ENCODE peak calls at places on chromosomes 5 and 9, in ten cellular contexts. B is H9, A is upper lobe of right lung, D is BJ, P is HepG2, H is colonic mucosa, T is hepatocyte, X is GM23338, W is fibroblast of lung, M is cardiac muscle cell. E is an unnamed sample. For H3K27me3, the result is how much of the 10 kb centered on the place peaks cover.

GRCh38 chr5:103612545-103612944 is 50.0 kb upstream of the NUDT12 start:
- DNase-seq in H (no peak), A (no peak), W (no peak), X (peak), P (no peak), M (no peak), B (no peak), T (no peak), D (no peak), E (no peak)

GRCh38 chr5:93675458-93676450 is 65.6 kb downstream of the POU5F2 start:
- DNase-seq in D (no peak), M (no peak), A (no peak), X (no peak), H (no peak), T (no peak), W (peak), B (no peak), P (no peak), E (no peak)

GRCh38 chr5:9058666-9059065 is 487.2 kb downstream of the SEMA5A start:
- DNase-seq in M (no peak), T (no peak), H (no peak), W (no peak), A (no peak), X (no peak), P (no peak), B (no peak), D (no peak), E (no peak)

GRCh38 chr9:38687389-38687842 is 32.5 kb downstream of the FAM240B start:
- DNase-seq in B (peak), W (no peak), A (peak), T (peak), P (peak), M (peak), X (peak), H (peak), D (no peak), E (no peak)

GRCh38 chr9:71721786-71722295 is 46.5 kb downstream of the CEMIP2 start:
- DNase-seq in P (no peak), A (no peak), D (no peak), H (no peak), T (no peak), M (no peak), B (no peak), X (no peak), W (no peak), E (no peak)

GRCh38 chr9:35675732-35676392 is 2.1 kb downstream of the CA9 start:
- DNase-seq in X (peak), P (no peak), A (no peak), H (peak), M (peak), W (no peak), T (peak), B (peak), D (no peak), E (no peak)

GRCh38 chr5:125612356-125613149 is 810.7 kb upstream of the GRAMD2B start:
- DNase-seq in A (peak), H (no peak), X (no peak), D (no peak), P (no peak), B (no peak), W (no peak), T (no peak), M (no peak), E (no peak)

GRCh38 chr5:43561346-43561745 is 4.5 kb upstream of the PAIP1 start:
- DNase-seq in A (no peak), X (no peak), T (no peak), H (no peak), D (no peak), P (no peak), W (no peak), M (no peak), B (no peak), E (no peak)

GRCh38 chr9:111601237-111602018 is 2.0 kb upstream of the PTGR1 start:
- DNase-seq in M (peak), B (no peak), D (no peak), P (peak), A (no peak), T (peak), X (no peak), W (peak), H (no peak), E (no peak)

GRCh38 chr9:126853667-126854066 is 6.8 kb upstream of the ZBTB34 start:
- DNase-seq in H (no peak), X (no peak), B (no peak), W (no peak), M (peak), T (no peak), D (no peak), P (no peak), A (no peak), E (no peak)
- H3K27me3 ChIP-seq in H (under half), X (under half), B (under half), W (under half), M (under half), T (under half), D (under half), P (under half), A (under half), E (under half)

GRCh38 chr5:20572560-20572959 is 584.6 kb upstream of the CDH18 start:
- DNase-seq in P (no peak), D (no peak), H (no peak), T (peak), X (peak), W (peak), A (no peak), M (peak), B (no peak), E (no peak)
- TF ChIP-seq CTCF in P (no peak), D (no peak), H (no peak), T (peak), X (no peak), W (no peak), A (no peak), M (peak), B (peak), E (peak)

GRCh38 chr9:126700903-126701819 is 87.4 kb downstream of the LMX1B start:
- DNase-seq in D (no peak), X (no peak), T (no peak), A (peak), B (no peak), W (no peak), P (no peak), M (no peak), H (no peak), E (no peak)
- H3K27me3 ChIP-seq in D (under half), X (under half), T (under half), A (under half), B (under half), W (under half), P (under half), M (under half), H (under half), E (under half)

DNA sequence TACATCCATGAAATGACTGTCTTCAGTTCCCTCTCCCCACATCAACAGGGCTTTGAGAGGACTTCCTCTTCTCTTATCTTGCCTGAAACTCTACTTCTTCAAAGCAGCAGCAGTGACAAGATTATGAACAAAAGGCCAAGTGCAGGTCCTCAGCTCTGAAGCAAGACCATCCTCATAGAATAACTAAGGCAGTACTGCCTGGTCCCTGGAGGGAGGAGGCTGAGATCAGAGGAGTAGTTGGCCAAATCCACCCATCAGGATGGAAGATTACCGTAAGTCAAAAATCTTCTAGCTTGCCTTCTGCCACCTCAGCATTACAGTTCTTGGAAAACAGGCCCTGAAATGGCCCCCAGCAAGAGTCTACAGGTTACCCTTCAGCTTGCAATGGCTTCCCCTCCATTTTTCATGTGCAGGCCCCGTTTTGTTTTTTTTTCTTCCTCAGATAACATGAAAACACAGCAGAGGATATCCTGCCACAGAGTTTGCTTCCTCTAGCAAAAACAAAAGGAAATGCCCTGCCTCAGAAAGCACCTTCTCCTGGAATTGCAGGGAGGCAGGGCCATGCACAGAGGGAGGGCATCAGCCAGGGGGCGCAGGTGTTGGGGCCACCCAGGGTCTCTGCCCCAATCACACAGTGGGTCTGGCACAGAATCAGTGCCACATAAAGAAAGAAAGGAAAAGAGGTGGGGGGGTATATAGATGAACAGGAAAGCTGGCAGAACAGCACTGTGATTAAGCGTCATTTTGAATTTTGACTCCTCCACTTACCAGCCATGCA is 40.0 kb downstream of the KLHL3 start:
- DNase-seq in H (no peak), P (no peak), W (no peak), M (peak), X (peak), A (no peak), T (no peak), B (peak), D (no peak), E (no peak)
- TF ChIP-seq CTCF in H (no peak), P (no peak), W (no peak), M (no peak), X (peak), A (peak), T (no peak), B (peak), D (no peak), E (no peak)

GRCh38 chr9:126153382-126153781 is 173.2 kb upstream of the MVB12B start:
- DNase-seq in B (no peak), X (no peak), P (no peak), T (no peak), W (no peak), M (no peak), H (no peak), D (no peak), A (no peak), E (no peak)

GRCh38 chr9:126152622-126153362 is 173.8 kb upstream of the MVB12B start:
- DNase-seq in W (no peak), H (no peak), D (no peak), T (no peak), X (no peak), B (no peak), P (no peak), M (no peak), A (peak), E (no peak)

GRCh38 chr9:126154869-126155268 is 171.8 kb upstream of the MVB12B start:
- DNase-seq in H (no peak), M (no peak), A (peak), P (no peak), W (no peak), B (no peak), D (no peak), T (no peak), X (no peak), E (no peak)

GRCh38 chr9:126155756-126156664 is 170.6 kb upstream of the MVB12B start:
- DNase-seq in A (peak), H (no peak), X (no peak), P (no peak), M (no peak), T (no peak), B (no peak), D (no peak), W (no peak), E (no peak)

DNA sequence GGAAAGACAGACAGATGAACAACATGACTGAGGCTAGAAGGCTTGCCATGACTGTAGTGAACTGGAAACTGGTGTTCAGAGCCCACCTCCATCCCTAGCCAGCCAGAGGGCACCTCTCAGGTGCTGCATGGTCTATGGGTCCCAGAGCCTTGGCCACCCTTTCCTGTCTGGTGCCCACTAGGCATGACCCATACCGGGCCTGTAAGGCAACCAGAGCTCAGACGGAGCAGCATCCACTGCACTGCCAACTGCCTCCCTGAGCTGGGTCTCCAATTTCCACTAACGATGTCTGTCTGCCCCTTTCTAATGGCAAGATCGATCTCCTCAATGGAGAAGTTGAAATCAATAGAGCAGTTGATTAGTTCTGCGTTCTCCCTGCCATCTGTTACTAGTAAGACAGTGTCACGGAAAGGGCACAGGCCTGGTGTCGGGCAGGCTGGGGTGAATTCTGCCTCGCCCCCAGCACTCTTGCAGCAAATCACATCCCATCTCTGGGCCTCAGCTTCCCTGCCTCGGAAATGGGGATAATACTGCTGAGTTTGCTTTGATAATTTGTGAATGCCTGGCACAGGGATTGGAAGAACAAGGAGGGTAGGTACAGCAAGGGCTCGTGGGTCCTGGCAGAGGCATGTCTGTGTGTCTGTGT is 172.3 kb upstream of the MVB12B start:
- DNase-seq in A (peak), B (no peak), W (no peak), H (no peak), D (no peak), P (no peak), X (no peak), M (no peak), T (no peak), E (no peak)
- H3K27me3 ChIP-seq in A (under half), B (under half), W (under half), H (under half), D (under half), P (under half), X (under half), M (under half), T (under half), E (under half)

DNA sequence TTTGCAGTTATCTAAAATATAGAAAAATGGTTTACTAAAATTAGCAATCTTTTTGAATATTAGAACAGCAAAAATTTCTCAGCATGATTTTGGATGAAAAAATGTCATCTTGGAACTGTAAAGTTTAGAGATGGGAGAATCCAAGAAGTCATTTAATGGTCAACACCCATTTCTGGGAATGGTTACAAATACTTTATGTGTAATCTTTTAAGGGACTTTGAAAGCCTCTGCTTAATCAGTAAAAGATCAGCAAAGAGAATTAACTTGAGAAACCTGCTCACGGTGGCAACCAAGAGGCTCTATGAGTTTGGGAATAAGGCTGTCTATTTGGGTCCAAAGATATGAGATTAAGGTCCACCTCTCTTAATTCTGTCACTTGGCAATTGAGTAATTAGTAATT is 13.0 kb downstream of the C1QTNF3 start:
- DNase-seq in D (no peak), B (no peak), H (no peak), T (no peak), M (no peak), X (no peak), P (no peak), W (no peak), A (no peak), E (no peak)
- TF ChIP-seq CTCF in D (no peak), B (no peak), H (no peak), T (no peak), M (no peak), X (no peak), P (no peak), W (no peak), A (no peak), E (no peak)

DNA sequence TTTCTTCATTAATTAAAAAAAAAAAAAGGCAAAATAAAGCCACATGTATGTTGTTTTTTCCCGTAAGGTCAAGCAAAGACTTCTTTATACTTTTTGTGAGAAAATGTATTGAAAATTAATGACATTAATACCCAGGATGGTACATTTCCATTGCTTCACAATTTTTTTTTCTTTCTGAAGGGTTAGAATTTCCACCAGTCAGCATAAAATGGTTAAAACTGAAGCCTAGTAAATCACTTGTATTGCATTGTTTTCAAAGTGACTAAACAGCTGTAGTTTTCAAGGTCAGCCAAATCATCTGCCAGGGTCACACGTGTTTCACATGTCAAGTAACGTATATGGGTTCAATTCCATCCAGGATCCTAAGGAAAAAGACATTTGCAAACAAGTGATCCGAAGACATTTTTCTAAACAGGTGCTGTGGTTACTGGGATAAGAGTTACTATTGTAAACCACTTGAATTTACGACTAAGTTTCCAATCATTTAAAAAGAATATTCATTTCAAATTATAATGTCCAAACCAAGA is 574.2 kb downstream of the RAB3C start:
- DNase-seq in B (no peak), H (no peak), T (no peak), M (no peak), W (peak), A (no peak), P (no peak), D (no peak), X (no peak), E (no peak)
- H3K27me3 ChIP-seq in B (under half), H (under half), T (under half), M (under half), W (under half), A (under half), P (under half), D (under half), X (under half), E (under half)

DNA sequence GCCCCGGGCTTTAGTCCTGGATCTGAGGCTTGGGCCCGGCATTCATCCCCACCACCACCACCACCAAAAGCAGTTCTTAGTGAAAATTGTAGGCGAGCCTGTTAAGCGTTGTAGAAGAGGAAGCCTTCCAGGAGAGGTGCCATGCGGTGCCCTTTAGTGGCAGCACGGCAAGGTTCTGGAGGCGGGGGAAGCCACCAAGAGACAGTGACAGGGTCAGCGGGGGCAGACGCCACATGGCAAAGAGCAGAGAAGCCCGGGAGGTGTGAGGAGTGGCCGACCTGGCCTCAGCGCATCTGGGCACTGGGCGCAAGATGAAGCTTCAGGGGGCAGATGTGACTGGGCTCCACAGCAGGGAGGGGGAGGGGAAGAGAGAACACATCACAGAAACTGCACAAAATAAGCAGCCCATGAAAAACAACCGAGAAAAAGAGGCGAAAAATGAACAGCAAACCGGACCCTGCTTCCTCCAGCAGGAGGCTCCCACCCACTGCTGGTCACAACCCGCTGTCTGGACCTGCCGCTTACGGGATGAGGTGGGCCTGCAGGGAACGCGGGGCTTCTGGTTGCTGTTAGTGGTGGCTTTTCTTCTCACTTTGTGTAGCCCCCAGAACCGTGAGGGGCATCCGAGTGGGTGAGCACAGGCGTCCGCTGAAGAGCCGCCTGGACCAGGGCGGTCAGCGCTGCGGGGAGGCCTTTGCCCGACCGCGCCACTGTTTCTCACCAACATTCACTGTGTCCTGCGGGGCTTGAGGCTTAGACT is 4.3 kb downstream of the LRRC14B start:
- DNase-seq in M (no peak), W (no peak), X (peak), H (no peak), T (no peak), A (peak), B (no peak), D (no peak), P (no peak), E (no peak)
- TF ChIP-seq CTCF in M (no peak), W (no peak), X (peak), H (no peak), T (no peak), A (no peak), B (peak), D (no peak), P (peak), E (no peak)